ENCODE peak calls at places on chromosomes 4 and X, in ten cellular contexts. One of them, this sample, is unnamed.
A peak's percentile ranks its signal among the peaks of the same experiment; 100 is the strongest.

GRCh38 chrX:37640142-37640541 is 45.4 kb upstream of the XK start:
- DNase-seq in AG09309: no peak
- DNase-seq in WTC11: no peak
- DNase-seq in posterior cingulate gyrus: no peak
- DNase-seq in GM10248: no peak
- DNase-seq in activated T-helper 1 cell treated with anti-CD3 and anti-CD28 coated beads, Interleukin-12 subunit alpha, Interleukin-12 subunit beta, Interleukin-2, Interleukin-4 antibody, amounts not matched to agents 30 ng/mL and 10 ng/mL and 1 ng/mL, durations not matched to agents 14 hours and 24 hours and 36 hours: no peak
- DNase-seq in NCI-H1417 treated with DMSO at 0.1 percent for 48 hours: no peak
- DNase-seq in colonic mucosa: no peak
- DNase-seq in amygdala: no peak
- DNase-seq in HEK293T: no peak
- DNase-seq in this sample: no peak

GRCh38 chrX:151359931-151360871 is 36.8 kb upstream of the VMA21 start:
- DNase-seq in AG09309: no peak
- DNase-seq in WTC11: peak; percentile 68
- DNase-seq in posterior cingulate gyrus: peak; percentile 33
- DNase-seq in GM10248: peak; percentile 52
- DNase-seq in activated T-helper 1 cell treated with anti-CD3 and anti-CD28 coated beads, Interleukin-12 subunit alpha, Interleukin-12 subunit beta, Interleukin-2, Interleukin-4 antibody, amounts not matched to agents 30 ng/mL and 10 ng/mL and 1 ng/mL, durations not matched to agents 14 hours and 24 hours and 36 hours: no peak
- DNase-seq in NCI-H1417 treated with DMSO at 0.1 percent for 48 hours: no peak
- DNase-seq in colonic mucosa: peak; percentile 23
- DNase-seq in amygdala: no peak
- DNase-seq in HEK293T: peak; percentile 71
- DNase-seq in this sample: no peak

GRCh38 chrX:41922125-41922521 is 1.2 kb downstream of the CASK start:
- DNase-seq in AG09309: no peak
- DNase-seq in WTC11: no peak
- DNase-seq in posterior cingulate gyrus: no peak
- DNase-seq in GM10248: peak; percentile 10
- DNase-seq in activated T-helper 1 cell treated with anti-CD3 and anti-CD28 coated beads, Interleukin-12 subunit alpha, Interleukin-12 subunit beta, Interleukin-2, Interleukin-4 antibody, amounts not matched to agents 30 ng/mL and 10 ng/mL and 1 ng/mL, durations not matched to agents 14 hours and 24 hours and 36 hours: peak; percentile 11
- DNase-seq in NCI-H1417 treated with DMSO at 0.1 percent for 48 hours: no peak
- DNase-seq in colonic mucosa: peak; percentile 27
- DNase-seq in amygdala: no peak
- DNase-seq in HEK293T: no peak
- DNase-seq in this sample: peak; percentile 17

GRCh38 chrX:150763303-150763797 is 70.2 kb downstream of the MTMR1 start:
- DNase-seq in AG09309: no peak
- DNase-seq in WTC11: no peak
- DNase-seq in posterior cingulate gyrus: no peak
- DNase-seq in GM10248: no peak
- DNase-seq in activated T-helper 1 cell treated with anti-CD3 and anti-CD28 coated beads, Interleukin-12 subunit alpha, Interleukin-12 subunit beta, Interleukin-2, Interleukin-4 antibody, amounts not matched to agents 30 ng/mL and 10 ng/mL and 1 ng/mL, durations not matched to agents 14 hours and 24 hours and 36 hours: no peak
- DNase-seq in NCI-H1417 treated with DMSO at 0.1 percent for 48 hours: no peak
- DNase-seq in colonic mucosa: no peak
- DNase-seq in amygdala: no peak
- DNase-seq in HEK293T: no peak
- DNase-seq in this sample: no peak

GRCh38 chrX:39247536-39247935 is 446.3 kb downstream of the MID1IP1 start:
- DNase-seq in AG09309: no peak
- DNase-seq in WTC11: no peak
- DNase-seq in posterior cingulate gyrus: no peak
- DNase-seq in GM10248: no peak
- DNase-seq in activated T-helper 1 cell treated with anti-CD3 and anti-CD28 coated beads, Interleukin-12 subunit alpha, Interleukin-12 subunit beta, Interleukin-2, Interleukin-4 antibody, amounts not matched to agents 30 ng/mL and 10 ng/mL and 1 ng/mL, durations not matched to agents 14 hours and 24 hours and 36 hours: no peak
- DNase-seq in NCI-H1417 treated with DMSO at 0.1 percent for 48 hours: no peak
- DNase-seq in colonic mucosa: no peak
- DNase-seq in amygdala: no peak
- DNase-seq in HEK293T: no peak
- DNase-seq in this sample: no peak

GRCh38 chr4:22645481-22646182 is 47.1 kb upstream of the GBA3 start:
- DNase-seq in AG09309: no peak
- DNase-seq in WTC11: no peak
- DNase-seq in posterior cingulate gyrus: no peak
- DNase-seq in GM10248: no peak
- DNase-seq in activated T-helper 1 cell treated with anti-CD3 and anti-CD28 coated beads, Interleukin-12 subunit alpha, Interleukin-12 subunit beta, Interleukin-2, Interleukin-4 antibody, amounts not matched to agents 30 ng/mL and 10 ng/mL and 1 ng/mL, durations not matched to agents 14 hours and 24 hours and 36 hours: no peak
- DNase-seq in NCI-H1417 treated with DMSO at 0.1 percent for 48 hours: no peak
- DNase-seq in colonic mucosa: no peak
- DNase-seq in amygdala: no peak
- DNase-seq in HEK293T: no peak
- DNase-seq in this sample: no peak

GRCh38 chr4:173485164-173485563 is 44.9 kb downstream of the HAND2 start:
- DNase-seq in AG09309: no peak
- DNase-seq in WTC11: no peak
- DNase-seq in posterior cingulate gyrus: no peak
- DNase-seq in GM10248: no peak
- DNase-seq in activated T-helper 1 cell treated with anti-CD3 and anti-CD28 coated beads, Interleukin-12 subunit alpha, Interleukin-12 subunit beta, Interleukin-2, Interleukin-4 antibody, amounts not matched to agents 30 ng/mL and 10 ng/mL and 1 ng/mL, durations not matched to agents 14 hours and 24 hours and 36 hours: no peak
- DNase-seq in NCI-H1417 treated with DMSO at 0.1 percent for 48 hours: no peak
- DNase-seq in colonic mucosa: no peak
- DNase-seq in amygdala: no peak
- DNase-seq in HEK293T: no peak
- DNase-seq in this sample: no peak

GRCh38 chr4:1414831-1415680 is 8.8 kb upstream of the NKX1-1 start:
- DNase-seq in AG09309: no peak
- DNase-seq in WTC11: no peak
- DNase-seq in posterior cingulate gyrus: no peak
- DNase-seq in GM10248: no peak
- DNase-seq in activated T-helper 1 cell treated with anti-CD3 and anti-CD28 coated beads, Interleukin-12 subunit alpha, Interleukin-12 subunit beta, Interleukin-2, Interleukin-4 antibody, amounts not matched to agents 30 ng/mL and 10 ng/mL and 1 ng/mL, durations not matched to agents 14 hours and 24 hours and 36 hours: no peak
- DNase-seq in NCI-H1417 treated with DMSO at 0.1 percent for 48 hours: no peak
- DNase-seq in colonic mucosa: peak; percentile 9
- DNase-seq in amygdala: no peak
- DNase-seq in HEK293T: no peak
- DNase-seq in this sample: no peak

GRCh38 chr4:69710580-69710979 is 49.8 kb downstream of the SULT1B1 start:
- DNase-seq in AG09309: no peak
- DNase-seq in WTC11: no peak
- DNase-seq in posterior cingulate gyrus: no peak
- DNase-seq in GM10248: no peak
- DNase-seq in activated T-helper 1 cell treated with anti-CD3 and anti-CD28 coated beads, Interleukin-12 subunit alpha, Interleukin-12 subunit beta, Interleukin-2, Interleukin-4 antibody, amounts not matched to agents 30 ng/mL and 10 ng/mL and 1 ng/mL, durations not matched to agents 14 hours and 24 hours and 36 hours: no peak
- DNase-seq in NCI-H1417 treated with DMSO at 0.1 percent for 48 hours: no peak
- DNase-seq in colonic mucosa: no peak
- DNase-seq in amygdala: no peak
- DNase-seq in HEK293T: no peak
- DNase-seq in this sample: no peak

GRCh38 chr4:83923341-83923740 is 387.4 kb downstream of the GPAT3 start:
- DNase-seq in AG09309: no peak
- DNase-seq in WTC11: no peak
- DNase-seq in posterior cingulate gyrus: no peak
- DNase-seq in GM10248: no peak
- DNase-seq in activated T-helper 1 cell treated with anti-CD3 and anti-CD28 coated beads, Interleukin-12 subunit alpha, Interleukin-12 subunit beta, Interleukin-2, Interleukin-4 antibody, amounts not matched to agents 30 ng/mL and 10 ng/mL and 1 ng/mL, durations not matched to agents 14 hours and 24 hours and 36 hours: no peak
- DNase-seq in NCI-H1417 treated with DMSO at 0.1 percent for 48 hours: no peak
- DNase-seq in colonic mucosa: no peak
- DNase-seq in amygdala: no peak
- DNase-seq in HEK293T: no peak
- DNase-seq in this sample: no peak

GRCh38 chr4:72243641-72244040 is 211.8 kb downstream of the NPFFR2 start:
- DNase-seq in AG09309: no peak
- DNase-seq in WTC11: no peak
- DNase-seq in posterior cingulate gyrus: no peak
- DNase-seq in GM10248: no peak
- DNase-seq in activated T-helper 1 cell treated with anti-CD3 and anti-CD28 coated beads, Interleukin-12 subunit alpha, Interleukin-12 subunit beta, Interleukin-2, Interleukin-4 antibody, amounts not matched to agents 30 ng/mL and 10 ng/mL and 1 ng/mL, durations not matched to agents 14 hours and 24 hours and 36 hours: no peak
- DNase-seq in NCI-H1417 treated with DMSO at 0.1 percent for 48 hours: no peak
- DNase-seq in colonic mucosa: no peak
- DNase-seq in amygdala: no peak
- DNase-seq in HEK293T: no peak
- DNase-seq in this sample: no peak

GRCh38 chr4:73103799-73104503 is 34.4 kb upstream of the COX18 start:
- DNase-seq in AG09309: no peak
- DNase-seq in WTC11: no peak
- DNase-seq in posterior cingulate gyrus: no peak
- DNase-seq in GM10248: no peak
- DNase-seq in activated T-helper 1 cell treated with anti-CD3 and anti-CD28 coated beads, Interleukin-12 subunit alpha, Interleukin-12 subunit beta, Interleukin-2, Interleukin-4 antibody, amounts not matched to agents 30 ng/mL and 10 ng/mL and 1 ng/mL, durations not matched to agents 14 hours and 24 hours and 36 hours: no peak
- DNase-seq in NCI-H1417 treated with DMSO at 0.1 percent for 48 hours: no peak
- DNase-seq in colonic mucosa: no peak
- DNase-seq in amygdala: no peak
- DNase-seq in HEK293T: no peak
- DNase-seq in this sample: no peak

GRCh38 chr4:43325220-43325967 is 432.9 kb downstream of the GRXCR1 start:
- DNase-seq in AG09309: no peak
- DNase-seq in WTC11: no peak
- DNase-seq in posterior cingulate gyrus: no peak
- DNase-seq in GM10248: no peak
- DNase-seq in activated T-helper 1 cell treated with anti-CD3 and anti-CD28 coated beads, Interleukin-12 subunit alpha, Interleukin-12 subunit beta, Interleukin-2, Interleukin-4 antibody, amounts not matched to agents 30 ng/mL and 10 ng/mL and 1 ng/mL, durations not matched to agents 14 hours and 24 hours and 36 hours: no peak
- DNase-seq in NCI-H1417 treated with DMSO at 0.1 percent for 48 hours: no peak
- DNase-seq in colonic mucosa: no peak
- DNase-seq in amygdala: no peak
- DNase-seq in HEK293T: no peak
- DNase-seq in this sample: no peak

GRCh38 chrX:39163585-39163984 is 362.3 kb downstream of the MID1IP1 start:
- DNase-seq in AG09309: no peak
- DNase-seq in WTC11: no peak
- DNase-seq in posterior cingulate gyrus: no peak
- DNase-seq in GM10248: no peak
- DNase-seq in activated T-helper 1 cell treated with anti-CD3 and anti-CD28 coated beads, Interleukin-12 subunit alpha, Interleukin-12 subunit beta, Interleukin-2, Interleukin-4 antibody, amounts not matched to agents 30 ng/mL and 10 ng/mL and 1 ng/mL, durations not matched to agents 14 hours and 24 hours and 36 hours: no peak
- DNase-seq in NCI-H1417 treated with DMSO at 0.1 percent for 48 hours: no peak
- DNase-seq in colonic mucosa: no peak
- DNase-seq in amygdala: no peak
- DNase-seq in HEK293T: no peak
- DNase-seq in this sample: no peak

GRCh38 chr4:6578221-6578620 is 3.2 kb downstream of the MAN2B2 start:
- DNase-seq in AG09309: no peak
- DNase-seq in WTC11: no peak
- DNase-seq in posterior cingulate gyrus: no peak
- DNase-seq in GM10248: no peak
- DNase-seq in activated T-helper 1 cell treated with anti-CD3 and anti-CD28 coated beads, Interleukin-12 subunit alpha, Interleukin-12 subunit beta, Interleukin-2, Interleukin-4 antibody, amounts not matched to agents 30 ng/mL and 10 ng/mL and 1 ng/mL, durations not matched to agents 14 hours and 24 hours and 36 hours: no peak
- DNase-seq in NCI-H1417 treated with DMSO at 0.1 percent for 48 hours: no peak
- DNase-seq in colonic mucosa: no peak
- DNase-seq in amygdala: no peak
- DNase-seq in HEK293T: no peak
- DNase-seq in this sample: no peak

GRCh38 chrX:110086162-110086915 is 83.4 kb downstream of the TMEM164 start:
- DNase-seq in AG09309: no peak
- DNase-seq in WTC11: no peak
- DNase-seq in posterior cingulate gyrus: no peak
- DNase-seq in GM10248: no peak
- DNase-seq in activated T-helper 1 cell treated with anti-CD3 and anti-CD28 coated beads, Interleukin-12 subunit alpha, Interleukin-12 subunit beta, Interleukin-2, Interleukin-4 antibody, amounts not matched to agents 30 ng/mL and 10 ng/mL and 1 ng/mL, durations not matched to agents 14 hours and 24 hours and 36 hours: no peak
- DNase-seq in NCI-H1417 treated with DMSO at 0.1 percent for 48 hours: no peak
- DNase-seq in colonic mucosa: no peak
- DNase-seq in amygdala: no peak
- DNase-seq in HEK293T: no peak
- DNase-seq in this sample: peak; percentile 0

GRCh38 chr4:165922747-165923146 is 49.7 kb downstream of the TLL1 start:
- DNase-seq in AG09309: no peak
- DNase-seq in WTC11: no peak
- DNase-seq in posterior cingulate gyrus: no peak
- DNase-seq in GM10248: no peak
- DNase-seq in activated T-helper 1 cell treated with anti-CD3 and anti-CD28 coated beads, Interleukin-12 subunit alpha, Interleukin-12 subunit beta, Interleukin-2, Interleukin-4 antibody, amounts not matched to agents 30 ng/mL and 10 ng/mL and 1 ng/mL, durations not matched to agents 14 hours and 24 hours and 36 hours: no peak
- DNase-seq in NCI-H1417 treated with DMSO at 0.1 percent for 48 hours: no peak
- DNase-seq in colonic mucosa: no peak
- DNase-seq in amygdala: no peak
- DNase-seq in HEK293T: no peak
- DNase-seq in this sample: no peak

GRCh38 chr4:118557298-118557851 is 127.8 kb upstream of the METTL14 start:
- DNase-seq in AG09309: no peak
- DNase-seq in WTC11: no peak
- DNase-seq in posterior cingulate gyrus: no peak
- DNase-seq in GM10248: no peak
- DNase-seq in activated T-helper 1 cell treated with anti-CD3 and anti-CD28 coated beads, Interleukin-12 subunit alpha, Interleukin-12 subunit beta, Interleukin-2, Interleukin-4 antibody, amounts not matched to agents 30 ng/mL and 10 ng/mL and 1 ng/mL, durations not matched to agents 14 hours and 24 hours and 36 hours: no peak
- DNase-seq in NCI-H1417 treated with DMSO at 0.1 percent for 48 hours: no peak
- DNase-seq in colonic mucosa: no peak
- DNase-seq in amygdala: no peak
- DNase-seq in HEK293T: no peak
- DNase-seq in this sample: peak; percentile 78

GRCh38 chr4:152273343-152273742 is 262.5 kb downstream of the FBXW7 start:
- DNase-seq in AG09309: no peak
- DNase-seq in WTC11: no peak
- DNase-seq in posterior cingulate gyrus: no peak
- DNase-seq in GM10248: no peak
- DNase-seq in activated T-helper 1 cell treated with anti-CD3 and anti-CD28 coated beads, Interleukin-12 subunit alpha, Interleukin-12 subunit beta, Interleukin-2, Interleukin-4 antibody, amounts not matched to agents 30 ng/mL and 10 ng/mL and 1 ng/mL, durations not matched to agents 14 hours and 24 hours and 36 hours: no peak
- DNase-seq in NCI-H1417 treated with DMSO at 0.1 percent for 48 hours: no peak
- DNase-seq in colonic mucosa: no peak
- DNase-seq in amygdala: no peak
- DNase-seq in HEK293T: no peak
- DNase-seq in this sample: no peak

GRCh38 chr4:90495936-90496335 is 368.7 kb downstream of the CCSER1 start:
- DNase-seq in AG09309: no peak
- DNase-seq in WTC11: no peak
- DNase-seq in posterior cingulate gyrus: no peak
- DNase-seq in GM10248: no peak
- DNase-seq in activated T-helper 1 cell treated with anti-CD3 and anti-CD28 coated beads, Interleukin-12 subunit alpha, Interleukin-12 subunit beta, Interleukin-2, Interleukin-4 antibody, amounts not matched to agents 30 ng/mL and 10 ng/mL and 1 ng/mL, durations not matched to agents 14 hours and 24 hours and 36 hours: no peak
- DNase-seq in NCI-H1417 treated with DMSO at 0.1 percent for 48 hours: no peak
- DNase-seq in colonic mucosa: no peak
- DNase-seq in amygdala: no peak
- DNase-seq in HEK293T: no peak
- DNase-seq in this sample: no peak

GRCh38 chrX:135185795-135186443 is 14.7 kb upstream of the CT55 start:
- DNase-seq in AG09309: peak; percentile 34
- DNase-seq in WTC11: peak; percentile 32
- DNase-seq in posterior cingulate gyrus: peak; percentile 12
- DNase-seq in GM10248: peak; percentile 49
- DNase-seq in activated T-helper 1 cell treated with anti-CD3 and anti-CD28 coated beads, Interleukin-12 subunit alpha, Interleukin-12 subunit beta, Interleukin-2, Interleukin-4 antibody, amounts not matched to agents 30 ng/mL and 10 ng/mL and 1 ng/mL, durations not matched to agents 14 hours and 24 hours and 36 hours: peak; percentile 22
- DNase-seq in NCI-H1417 treated with DMSO at 0.1 percent for 48 hours: no peak
- DNase-seq in colonic mucosa: no peak
- DNase-seq in amygdala: no peak
- DNase-seq in HEK293T: peak; percentile 75
- DNase-seq in this sample: peak; percentile 18

GRCh38 chr4:42309571-42310260 is 87.6 kb upstream of the SHISA3 start:
- DNase-seq in AG09309: no peak
- DNase-seq in WTC11: no peak
- DNase-seq in posterior cingulate gyrus: no peak
- DNase-seq in GM10248: no peak
- DNase-seq in activated T-helper 1 cell treated with anti-CD3 and anti-CD28 coated beads, Interleukin-12 subunit alpha, Interleukin-12 subunit beta, Interleukin-2, Interleukin-4 antibody, amounts not matched to agents 30 ng/mL and 10 ng/mL and 1 ng/mL, durations not matched to agents 14 hours and 24 hours and 36 hours: no peak
- DNase-seq in NCI-H1417 treated with DMSO at 0.1 percent for 48 hours: no peak
- DNase-seq in colonic mucosa: no peak
- DNase-seq in amygdala: no peak
- DNase-seq in HEK293T: no peak
- DNase-seq in this sample: no peak

GRCh38 chrX:44344194-44344593 is 722 bp upstream of the EFHC2 start:
- DNase-seq in AG09309: no peak
- DNase-seq in WTC11: peak; percentile 16
- DNase-seq in posterior cingulate gyrus: no peak
- DNase-seq in GM10248: no peak
- DNase-seq in activated T-helper 1 cell treated with anti-CD3 and anti-CD28 coated beads, Interleukin-12 subunit alpha, Interleukin-12 subunit beta, Interleukin-2, Interleukin-4 antibody, amounts not matched to agents 30 ng/mL and 10 ng/mL and 1 ng/mL, durations not matched to agents 14 hours and 24 hours and 36 hours: peak; percentile 33
- DNase-seq in NCI-H1417 treated with DMSO at 0.1 percent for 48 hours: no peak
- DNase-seq in colonic mucosa: no peak
- DNase-seq in amygdala: no peak
- DNase-seq in HEK293T: no peak
- DNase-seq in this sample: no peak

GRCh38 chr4:82599336-82599735 is 37.5 kb upstream of the TMEM150C start:
- DNase-seq in AG09309: no peak
- DNase-seq in WTC11: peak; percentile 55
- DNase-seq in posterior cingulate gyrus: no peak
- DNase-seq in GM10248: no peak
- DNase-seq in activated T-helper 1 cell treated with anti-CD3 and anti-CD28 coated beads, Interleukin-12 subunit alpha, Interleukin-12 subunit beta, Interleukin-2, Interleukin-4 antibody, amounts not matched to agents 30 ng/mL and 10 ng/mL and 1 ng/mL, durations not matched to agents 14 hours and 24 hours and 36 hours: no peak
- DNase-seq in NCI-H1417 treated with DMSO at 0.1 percent for 48 hours: peak; percentile 20
- DNase-seq in colonic mucosa: no peak
- DNase-seq in amygdala: no peak
- DNase-seq in HEK293T: peak; percentile 26
- DNase-seq in this sample: no peak

GRCh38 chr4:154485127-154485773 is 6.3 kb downstream of the DCHS2 start:
- DNase-seq in AG09309: no peak
- DNase-seq in WTC11: no peak
- DNase-seq in posterior cingulate gyrus: no peak
- DNase-seq in GM10248: peak; percentile 38
- DNase-seq in activated T-helper 1 cell treated with anti-CD3 and anti-CD28 coated beads, Interleukin-12 subunit alpha, Interleukin-12 subunit beta, Interleukin-2, Interleukin-4 antibody, amounts not matched to agents 30 ng/mL and 10 ng/mL and 1 ng/mL, durations not matched to agents 14 hours and 24 hours and 36 hours: no peak
- DNase-seq in NCI-H1417 treated with DMSO at 0.1 percent for 48 hours: no peak
- DNase-seq in colonic mucosa: no peak
- DNase-seq in amygdala: no peak
- DNase-seq in HEK293T: no peak
- DNase-seq in this sample: peak; percentile 1

GRCh38 chrX:132957211-132958085 is 981 bp downstream of the HS6ST2 start:
- DNase-seq in AG09309: no peak
- DNase-seq in WTC11: peak; percentile 54
- DNase-seq in posterior cingulate gyrus: no peak
- DNase-seq in GM10248: no peak
- DNase-seq in activated T-helper 1 cell treated with anti-CD3 and anti-CD28 coated beads, Interleukin-12 subunit alpha, Interleukin-12 subunit beta, Interleukin-2, Interleukin-4 antibody, amounts not matched to agents 30 ng/mL and 10 ng/mL and 1 ng/mL, durations not matched to agents 14 hours and 24 hours and 36 hours: no peak
- DNase-seq in NCI-H1417 treated with DMSO at 0.1 percent for 48 hours: no peak
- DNase-seq in colonic mucosa: peak; percentile 23
- DNase-seq in amygdala: no peak
- DNase-seq in HEK293T: peak; percentile 62
- DNase-seq in this sample: no peak

GRCh38 chrX:9662148-9662547 is 103.5 kb downstream of the GPR143 start:
- DNase-seq in AG09309: peak; percentile 25
- DNase-seq in WTC11: no peak
- DNase-seq in posterior cingulate gyrus: no peak
- DNase-seq in GM10248: no peak
- DNase-seq in activated T-helper 1 cell treated with anti-CD3 and anti-CD28 coated beads, Interleukin-12 subunit alpha, Interleukin-12 subunit beta, Interleukin-2, Interleukin-4 antibody, amounts not matched to agents 30 ng/mL and 10 ng/mL and 1 ng/mL, durations not matched to agents 14 hours and 24 hours and 36 hours: no peak
- DNase-seq in NCI-H1417 treated with DMSO at 0.1 percent for 48 hours: no peak
- DNase-seq in colonic mucosa: no peak
- DNase-seq in amygdala: no peak
- DNase-seq in HEK293T: no peak
- DNase-seq in this sample: peak; percentile 85